ENCODE peak calls at places on chromosomes 13 and 19, in six cellular contexts. W is H9, Z is H1, T is mesenchymal stem cell, N is neuronal stem cell, O is trophoblast cell. C is an unnamed sample.

GRCh38 chr13:39603424-39603947 is 493 bp upstream of the LHFPL6 start:
- DNase-seq in O (peak), N (no peak), Z (peak), T (peak), W (peak), C (peak)

GRCh38 chr13:35818577-35819165 is 312.5 kb downstream of the DCLK1 start:
- DNase-seq in O (no peak), Z (no peak), W (no peak), T (peak), N (peak), C (peak)

GRCh38 chr19:32252333-32252669 is 93.1 kb upstream of the ZNF507 start:
- DNase-seq in Z (no peak), N (no peak), W (no peak), T (no peak), O (no peak), C (no peak)

GRCh38 chr19:6236310-6237291 is 43.2 kb downstream of the MLLT1 start:
- DNase-seq in T (no peak), Z (no peak), N (no peak), O (no peak), W (no peak), C (no peak)

GRCh38 chr19:47232422-47233211 is 1.6 kb upstream of the BBC3 start:
- DNase-seq in W (no peak), O (peak), N (no peak), Z (no peak), T (peak), C (peak)

GRCh38 chr13:40306817-40307216 is 359.6 kb downstream of the FOXO1 start:
- DNase-seq in W (no peak), T (no peak), N (no peak), O (no peak), Z (no peak), C (no peak)

GRCh38 chr19:55080121-55080914 is 4.6 kb downstream of the EPS8L1 start:
- DNase-seq in Z (peak), T (peak), N (no peak), W (peak), O (peak), C (peak)

GRCh38 chr19:35045667-35046300 is 4.3 kb downstream of the HPN start:
- DNase-seq in W (peak), T (peak), N (no peak), O (no peak), Z (no peak), C (peak)

GRCh38 chr13:33073338-33073737 is 57.1 kb downstream of the KL start:
- DNase-seq in W (no peak), O (no peak), T (no peak), Z (no peak), N (no peak), C (no peak)

GRCh38 chr13:73922728-73923393 is 211.3 kb downstream of the KLF12 start:
- DNase-seq in O (peak), N (no peak), W (no peak), Z (no peak), T (no peak), C (peak)

GRCh38 chr19:18699403-18700054 is 16.0 kb downstream of the CRTC1 start:
- DNase-seq in Z (no peak), O (no peak), N (no peak), W (no peak), T (no peak), C (no peak)

GRCh38 chr13:110438776-110439175 is 122.7 kb downstream of the RAB20 start:
- DNase-seq in Z (no peak), T (no peak), W (no peak), O (no peak), N (no peak), C (no peak)

GRCh38 chr13:49113526-49114286 is 106.4 kb upstream of the MLNR start:
- DNase-seq in N (no peak), T (peak), Z (no peak), W (no peak), O (no peak), C (peak)

GRCh38 chr13:24274452-24274971 is 34.9 kb upstream of the C1QTNF9 start:
- DNase-seq in Z (no peak), N (no peak), O (peak), W (no peak), T (peak), C (peak)

GRCh38 chr19:52492201-52492960 is 35.1 kb upstream of the ZNF808 start:
- DNase-seq in O (peak), N (peak), Z (peak), W (peak), T (no peak), C (no peak)

GRCh38 chr19:19533826-19534225 is 4.2 kb upstream of the CILP2 start:
- DNase-seq in Z (no peak), T (no peak), W (no peak), O (no peak), N (no peak), C (no peak)

GRCh38 chr13:79003989-79004550 is 345.1 kb upstream of the OBI1 start:
- DNase-seq in T (no peak), O (no peak), N (no peak), W (no peak), Z (no peak), C (no peak)

GRCh38 chr19:50480281-50481111 is 3.8 kb upstream of the GARIN5A start:
- DNase-seq in N (no peak), W (no peak), Z (no peak), O (no peak), T (no peak), C (no peak)

GRCh38 chr13:87677334-87678234 is 6.4 kb downstream of the SLITRK5 start:
- DNase-seq in O (no peak), T (peak), Z (peak), N (peak), W (peak), C (no peak)

GRCh38 chr19:17673937-17674799 is 14.0 kb downstream of the UNC13A start:
- DNase-seq in N (no peak), Z (no peak), O (no peak), T (no peak), W (no peak), C (no peak)

GRCh38 chr19:3942790-3943409 is 10.0 kb downstream of the NMRK2 start:
- DNase-seq in T (no peak), W (no peak), O (no peak), N (no peak), Z (no peak), C (no peak)

GRCh38 chr13:44523176-44524017 is 52.7 kb downstream of the TSC22D1 start:
- DNase-seq in O (peak), Z (no peak), T (peak), N (no peak), W (no peak), C (peak)

GRCh38 chr19:7663711-7664110 is 5.1 kb upstream of the RETN start:
- DNase-seq in O (no peak), W (no peak), N (no peak), T (no peak), Z (no peak), C (no peak)

GRCh38 chr19:45972081-45972943 is 1.4 kb downstream of the NOVA2 start:
- DNase-seq in Z (peak), W (no peak), O (no peak), T (no peak), N (no peak), C (no peak)

DNA sequence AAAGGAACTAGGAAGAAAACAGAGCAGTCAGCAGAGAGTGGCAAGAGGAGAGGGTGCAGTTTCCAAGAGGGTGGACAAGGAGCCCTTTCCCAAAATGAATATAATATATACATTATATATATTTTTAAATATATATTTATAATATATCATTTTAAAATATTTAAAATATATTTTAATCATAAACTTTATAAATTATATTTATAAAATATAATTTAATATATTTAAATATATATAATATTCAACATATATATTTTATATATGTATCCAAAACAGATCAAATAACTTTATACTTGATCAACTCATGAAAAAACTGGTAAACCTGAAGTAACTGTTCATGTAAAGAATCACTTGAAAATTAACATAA is 328.6 kb downstream of the MYO16 start:
- DNase-seq in N (no peak), Z (no peak), W (no peak), O (no peak), T (no peak), C (no peak)
- H3K14ac ChIP-seq in N (no peak), Z (no peak), W (no peak), O (no peak), T (no peak), C (no peak)

DNA sequence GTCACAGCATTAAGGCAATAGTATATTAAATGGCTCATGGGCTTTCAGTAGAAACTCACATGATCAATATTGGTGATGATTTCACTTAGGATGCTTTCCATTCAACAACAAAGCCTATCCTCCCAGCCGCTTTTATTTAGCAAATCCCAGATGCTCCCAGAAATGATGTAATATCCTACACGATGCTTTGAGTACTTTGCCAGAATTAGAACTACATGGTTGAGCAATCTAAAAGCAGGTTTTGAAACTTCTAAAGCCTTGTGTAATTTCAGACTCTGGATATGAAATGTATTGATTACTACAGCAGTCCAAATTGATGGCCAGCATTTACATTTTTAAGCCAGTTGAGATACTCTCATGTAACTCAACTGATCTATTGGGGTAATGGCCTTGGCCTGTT is 13.6 kb downstream of the DLEU7 start:
- DNase-seq in O (no peak), Z (no peak), N (no peak), T (peak), W (no peak), C (no peak)
- H3K14ac ChIP-seq in O (no peak), Z (no peak), N (no peak), T (no peak), W (no peak), C (no peak)

GRCh38 chr19:40513345-40513678 is 46.5 kb downstream of the SPTBN4 start:
- DNase-seq in W (no peak), T (no peak), O (no peak), N (no peak), Z (no peak), C (no peak)
- H3K14ac ChIP-seq in W (no peak), T (peak), O (no peak), N (no peak), Z (no peak), C (no peak)

GRCh38 chr13:112623051-112623711 is 35.2 kb upstream of the TUBGCP3 start:
- DNase-seq in T (no peak), O (no peak), N (no peak), W (no peak), Z (no peak), C (no peak)
- H3K14ac ChIP-seq in T (no peak), O (no peak), N (no peak), W (no peak), Z (no peak), C (no peak)

DNA sequence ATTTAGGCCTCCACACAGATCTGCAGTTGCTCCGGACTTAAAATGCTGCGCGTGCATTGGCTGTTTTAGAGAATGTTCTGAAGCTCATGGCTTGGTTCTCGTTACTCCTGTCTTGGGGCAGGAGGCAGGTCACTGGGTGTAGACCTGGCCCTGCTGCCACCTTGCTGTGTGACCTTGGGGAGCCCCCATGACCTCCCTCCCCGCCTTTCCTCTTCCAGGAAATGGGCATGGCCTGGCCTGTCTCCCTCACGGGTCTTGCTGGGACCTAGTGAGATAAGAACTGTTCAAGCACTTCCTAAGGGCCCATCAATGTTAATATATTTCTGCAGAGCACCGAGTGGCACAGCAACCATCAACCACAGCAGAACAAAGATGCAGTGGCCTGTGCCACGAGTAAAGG is 49.4 kb downstream of the KLF2 start:
- DNase-seq in N (no peak), O (no peak), W (no peak), T (no peak), Z (no peak), C (no peak)
- H3K14ac ChIP-seq in N (no peak), O (no peak), W (no peak), T (peak), Z (no peak), C (no peak)

DNA sequence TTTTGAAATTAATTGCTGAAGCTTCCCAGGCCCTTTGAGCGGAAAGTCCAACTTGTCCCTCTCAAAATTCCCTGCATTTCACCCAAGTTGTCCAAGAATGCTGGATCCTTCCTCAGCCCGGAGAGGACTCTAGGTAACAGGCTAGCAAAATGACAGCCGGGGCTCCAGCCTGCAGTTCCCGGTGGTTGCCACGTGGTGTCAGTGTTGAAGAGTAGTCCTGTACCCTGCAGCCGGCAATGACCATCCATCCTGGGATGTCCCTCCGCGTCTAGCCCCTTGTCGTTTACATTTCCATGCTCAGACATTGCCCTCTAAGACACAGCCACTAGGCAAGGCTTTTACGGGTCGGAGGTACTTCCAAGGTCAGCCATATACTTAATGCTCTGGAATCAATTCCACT is 31.4 kb upstream of the MTIF3 start:
- DNase-seq in N (peak), O (peak), W (peak), T (peak), Z (peak), C (peak)
- H3K14ac ChIP-seq in N (no peak), O (no peak), W (no peak), T (no peak), Z (no peak), C (no peak)

GRCh38 chr19:44725684-44726083 is 22.8 kb upstream of the BCL3 start:
- DNase-seq in O (no peak), Z (no peak), N (no peak), W (no peak), T (no peak), C (no peak)
- H3K14ac ChIP-seq in O (no peak), Z (no peak), N (no peak), W (no peak), T (no peak), C (no peak)

C was measured in IMR-90.